ENCODE peak calls at places on chromosome 3, in eight cellular contexts. O is tibial nerve, C is T-helper 9 cell, V is Karpas-422, W is HL-60, T is breast epithelium, I is GM23338, X is SW 1271. R is an unnamed sample.

GRCh38 chr3:42442640-42443039 is 32.2 kb upstream of the LYZL4 start:
- DNase-seq in O (no peak), C (no peak), V (no peak), W (no peak), T (no peak), I (peak; percentile 56), X (no peak), R (no peak)

GRCh38 chr3:158267015-158267414 is 157.1 kb downstream of the RSRC1 start:
- DNase-seq in O (no peak), C (no peak), V (no peak), W (no peak), T (no peak), I (no peak), X (no peak), R (no peak)

GRCh38 chr3:123732447-123732846 is 147.6 kb upstream of the HACD2 start:
- DNase-seq in O (no peak), C (no peak), V (no peak), W (no peak), T (no peak), I (no peak), X (no peak), R (peak; percentile 92)

GRCh38 chr3:187777331-187778046 is 32.2 kb upstream of the BCL6 start:
- DNase-seq in O (no peak), C (peak; percentile 16), V (peak; percentile 60), W (peak; percentile 86), T (no peak), I (no peak), X (no peak), R (peak; percentile 11)

GRCh38 chr3:11282250-11283125 is 10.3 kb downstream of the ATG7 start:
- DNase-seq in O (peak; percentile 19), C (no peak), V (no peak), W (no peak), T (no peak), I (no peak), X (no peak), R (no peak)

GRCh38 chr3:155701882-155702465 is 42.9 kb downstream of the PLCH1 start:
- DNase-seq in O (no peak), C (no peak), V (peak; percentile 90), W (peak; percentile 11), T (no peak), I (peak; percentile 90), X (peak; percentile 5), R (no peak)

GRCh38 chr3:108387065-108387464 is 90.7 kb downstream of the HHLA2 start:
- DNase-seq in O (no peak), C (no peak), V (peak; percentile 34), W (no peak), T (no peak), I (no peak), X (no peak), R (no peak)

GRCh38 chr3:110530902-110531301 is 540.7 kb upstream of the NECTIN3 start:
- DNase-seq in O (no peak), C (no peak), V (no peak), W (no peak), T (no peak), I (no peak), X (no peak), R (no peak)

GRCh38 chr3:4139462-4140140 is 163.6 kb upstream of the SETMAR start:
- DNase-seq in O (no peak), C (no peak), V (no peak), W (no peak), T (no peak), I (no peak), X (no peak), R (no peak)

GRCh38 chr3:172111163-172111562 is 71.8 kb downstream of the FNDC3B start:
- DNase-seq in O (no peak), C (no peak), V (no peak), W (no peak), T (no peak), I (no peak), X (no peak), R (no peak)

GRCh38 chr3:132773071-132773619 is 50.9 kb upstream of the NPHP3 start:
- DNase-seq in O (no peak), C (no peak), V (no peak), W (no peak), T (no peak), I (peak; percentile 21), X (no peak), R (no peak)

GRCh38 chr3:120429921-120430361 is 20.9 kb downstream of the FSTL1 start:
- DNase-seq in O (no peak), C (no peak), V (no peak), W (no peak), T (no peak), I (no peak), X (no peak), R (peak; percentile 90)

GRCh38 chr3:127458698-127459097 is 131.8 kb downstream of the TPRA1 start:
- DNase-seq in O (no peak), C (no peak), V (peak; percentile 71), W (no peak), T (no peak), I (peak; percentile 91), X (no peak), R (no peak)

GRCh38 chr3:188578579-188579363 is 424.8 kb downstream of the LPP start:
- DNase-seq in O (peak; percentile 58), C (no peak), V (no peak), W (peak; percentile 21), T (no peak), I (no peak), X (no peak), R (no peak)

GRCh38 chr3:47370887-47371697 is 9.7 kb upstream of the PTPN23 start:
- DNase-seq in O (no peak), C (peak; percentile 28), V (peak; percentile 80), W (no peak), T (no peak), I (peak; percentile 72), X (no peak), R (no peak)

GRCh38 chr3:185658504-185658912 is 72.4 kb downstream of the SENP2 start:
- DNase-seq in O (peak; percentile 86), C (no peak), V (no peak), W (no peak), T (no peak), I (no peak), X (peak; percentile 62), R (peak; percentile 81)

GRCh38 chr3:77038468-77038927 is 1.4 kb upstream of the ROBO2 start:
- DNase-seq in O (peak; percentile 23), C (no peak), V (peak; percentile 88), W (peak; percentile 57), T (peak; percentile 57), I (peak; percentile 95), X (peak; percentile 6), R (peak; percentile 49)

GRCh38 chr3:127744216-127744815 is 71.6 kb downstream of the ABTB1 start:
- DNase-seq in O (no peak), C (no peak), V (no peak), W (no peak), T (no peak), I (no peak), X (no peak), R (no peak)

GRCh38 chr3:110381992-110382391 is 689.6 kb upstream of the NECTIN3 start:
- DNase-seq in O (no peak), C (no peak), V (no peak), W (no peak), T (no peak), I (no peak), X (no peak), R (no peak)

GRCh38 chr3:143928056-143928455 is 43.6 kb upstream of the DIPK2A start:
- DNase-seq in O (no peak), C (no peak), V (no peak), W (no peak), T (no peak), I (no peak), X (no peak), R (no peak)

GRCh38 chr3:30689202-30689641 is 82.8 kb downstream of the TGFBR2 start:
- DNase-seq in O (no peak), C (no peak), V (no peak), W (no peak), T (no peak), I (no peak), X (peak; percentile 24), R (no peak)

GRCh38 chr3:126932188-126932931 is 50.6 kb upstream of the PLXNA1 start:
- DNase-seq in O (no peak), C (no peak), V (no peak), W (no peak), T (no peak), I (no peak), X (no peak), R (peak; percentile 82)

GRCh38 chr3:13145826-13146642 is 72.8 kb upstream of the IQSEC1 start:
- DNase-seq in O (no peak), C (no peak), V (no peak), W (no peak), T (peak; percentile 7), I (no peak), X (no peak), R (no peak)

GRCh38 chr3:53817211-53817610 is 29.0 kb downstream of the CHDH start:
- DNase-seq in O (no peak), C (no peak), V (no peak), W (no peak), T (no peak), I (no peak), X (no peak), R (no peak)

GRCh38 chr3:10614160-10614559 is 108.8 kb upstream of the ATP2B2 start:
- DNase-seq in O (no peak), C (no peak), V (no peak), W (no peak), T (no peak), I (no peak), X (no peak), R (no peak)